ENCODE peak calls at places on chromosomes 5 and 9, in eight cellular contexts. One of them, this sample, is unnamed.
A peak's percentile ranks its signal among the peaks of the same experiment; 100 is the strongest.

GRCh38 chr5:53994148-53994547 is 316.2 kb downstream of the ARL15 start:
- DNase-seq in stimulated activated CD8-positive, alpha-beta memory T cell treated with anti-CD3 and anti-CD28 coated beads, Interleukin-15, amount 100 ng/mL, for 1 hour: no peak
- DNase-seq in iPS-NIHi11: no peak
- DNase-seq in neuronal stem cell: no peak
- DNase-seq in endothelial cell: no peak
- DNase-seq in activated effector memory CD4-positive, alpha-beta T cell treated with Interleukin-2 at 50 U/mL for 16 hours: no peak
- DNase-seq in left ventricle myocardium inferior: no peak
- DNase-seq in kidney glomerular epithelial cell: no peak
- DNase-seq in this sample: no peak

GRCh38 chr5:168747987-168748777 is 169.0 kb upstream of the PANK3 start:
- DNase-seq in stimulated activated CD8-positive, alpha-beta memory T cell treated with anti-CD3 and anti-CD28 coated beads, Interleukin-15, amount 100 ng/mL, for 1 hour: no peak
- DNase-seq in iPS-NIHi11: peak; percentile 89
- DNase-seq in left ventricle myocardium inferior: peak; percentile 43
- DNase-seq in endothelial cell: peak; percentile 78
- DNase-seq in kidney glomerular epithelial cell: peak; percentile 4
- DNase-seq in neuronal stem cell: peak; percentile 66
- DNase-seq in activated effector memory CD4-positive, alpha-beta T cell treated with Interleukin-2 at 50 U/mL for 16 hours: no peak
- DNase-seq in this sample: peak; percentile 13

GRCh38 chr9:89234636-89235035 is 56.0 kb upstream of the SHC3 start:
- DNase-seq in neuronal stem cell: no peak
- DNase-seq in iPS-NIHi11: peak; percentile 37
- DNase-seq in activated effector memory CD4-positive, alpha-beta T cell treated with Interleukin-2 at 50 U/mL for 16 hours: no peak
- DNase-seq in kidney glomerular epithelial cell: no peak
- DNase-seq in endothelial cell: peak; percentile 41
- DNase-seq in stimulated activated CD8-positive, alpha-beta memory T cell treated with anti-CD3 and anti-CD28 coated beads, Interleukin-15, amount 100 ng/mL, for 1 hour: no peak
- DNase-seq in left ventricle myocardium inferior: no peak
- DNase-seq in this sample: peak; percentile 22

GRCh38 chr5:141915881-141916336 is 7.8 kb upstream of the DELE1 start:
- DNase-seq in kidney glomerular epithelial cell: no peak
- DNase-seq in neuronal stem cell: no peak
- DNase-seq in activated effector memory CD4-positive, alpha-beta T cell treated with Interleukin-2 at 50 U/mL for 16 hours: no peak
- DNase-seq in left ventricle myocardium inferior: peak; percentile 41
- DNase-seq in endothelial cell: no peak
- DNase-seq in stimulated activated CD8-positive, alpha-beta memory T cell treated with anti-CD3 and anti-CD28 coated beads, Interleukin-15, amount 100 ng/mL, for 1 hour: no peak
- DNase-seq in iPS-NIHi11: peak; percentile 60
- DNase-seq in this sample: no peak

GRCh38 chr9:93671030-93671358 is 94.6 kb downstream of the PHF2 start:
- DNase-seq in iPS-NIHi11: no peak
- DNase-seq in stimulated activated CD8-positive, alpha-beta memory T cell treated with anti-CD3 and anti-CD28 coated beads, Interleukin-15, amount 100 ng/mL, for 1 hour: no peak
- DNase-seq in neuronal stem cell: no peak
- DNase-seq in kidney glomerular epithelial cell: no peak
- DNase-seq in left ventricle myocardium inferior: peak; percentile 5
- DNase-seq in endothelial cell: no peak
- DNase-seq in activated effector memory CD4-positive, alpha-beta T cell treated with Interleukin-2 at 50 U/mL for 16 hours: no peak
- DNase-seq in this sample: no peak

GRCh38 chr5:102670224-102670836 is 84.8 kb upstream of the PAM start:
- DNase-seq in left ventricle myocardium inferior: no peak
- DNase-seq in kidney glomerular epithelial cell: peak; percentile 20
- DNase-seq in endothelial cell: peak; percentile 44
- DNase-seq in stimulated activated CD8-positive, alpha-beta memory T cell treated with anti-CD3 and anti-CD28 coated beads, Interleukin-15, amount 100 ng/mL, for 1 hour: no peak
- DNase-seq in iPS-NIHi11: peak; percentile 65
- DNase-seq in neuronal stem cell: no peak
- DNase-seq in activated effector memory CD4-positive, alpha-beta T cell treated with Interleukin-2 at 50 U/mL for 16 hours: no peak
- DNase-seq in this sample: peak; percentile 67

GRCh38 chr9:120486347-120486746 is 93.6 kb downstream of the CDK5RAP2 start:
- DNase-seq in activated effector memory CD4-positive, alpha-beta T cell treated with Interleukin-2 at 50 U/mL for 16 hours: no peak
- DNase-seq in stimulated activated CD8-positive, alpha-beta memory T cell treated with anti-CD3 and anti-CD28 coated beads, Interleukin-15, amount 100 ng/mL, for 1 hour: no peak
- DNase-seq in kidney glomerular epithelial cell: no peak
- DNase-seq in iPS-NIHi11: no peak
- DNase-seq in endothelial cell: no peak
- DNase-seq in neuronal stem cell: no peak
- DNase-seq in left ventricle myocardium inferior: no peak
- DNase-seq in this sample: no peak

GRCh38 chr9:27548055-27548741 is 18.6 kb upstream of the MOB3B start:
- DNase-seq in kidney glomerular epithelial cell: peak; percentile 48
- DNase-seq in neuronal stem cell: no peak
- DNase-seq in activated effector memory CD4-positive, alpha-beta T cell treated with Interleukin-2 at 50 U/mL for 16 hours: no peak
- DNase-seq in left ventricle myocardium inferior: no peak
- DNase-seq in stimulated activated CD8-positive, alpha-beta memory T cell treated with anti-CD3 and anti-CD28 coated beads, Interleukin-15, amount 100 ng/mL, for 1 hour: no peak
- DNase-seq in endothelial cell: no peak
- DNase-seq in iPS-NIHi11: peak; percentile 11
- DNase-seq in this sample: peak; percentile 10

GRCh38 chr9:90100014-90100413 is 495.2 kb downstream of the GADD45G start:
- DNase-seq in neuronal stem cell: no peak
- DNase-seq in endothelial cell: no peak
- DNase-seq in iPS-NIHi11: no peak
- DNase-seq in kidney glomerular epithelial cell: no peak
- DNase-seq in left ventricle myocardium inferior: no peak
- DNase-seq in stimulated activated CD8-positive, alpha-beta memory T cell treated with anti-CD3 and anti-CD28 coated beads, Interleukin-15, amount 100 ng/mL, for 1 hour: no peak
- DNase-seq in activated effector memory CD4-positive, alpha-beta T cell treated with Interleukin-2 at 50 U/mL for 16 hours: no peak
- DNase-seq in this sample: no peak

GRCh38 chr5:55634866-55635265 is 77.3 kb downstream of the SLC38A9 start:
- DNase-seq in neuronal stem cell: no peak
- DNase-seq in iPS-NIHi11: no peak
- DNase-seq in stimulated activated CD8-positive, alpha-beta memory T cell treated with anti-CD3 and anti-CD28 coated beads, Interleukin-15, amount 100 ng/mL, for 1 hour: no peak
- DNase-seq in endothelial cell: no peak
- DNase-seq in activated effector memory CD4-positive, alpha-beta T cell treated with Interleukin-2 at 50 U/mL for 16 hours: no peak
- DNase-seq in kidney glomerular epithelial cell: no peak
- DNase-seq in left ventricle myocardium inferior: no peak
- DNase-seq in this sample: no peak

GRCh38 chr9:77820293-77820954 is 172.3 kb upstream of the GNA14 start:
- DNase-seq in neuronal stem cell: no peak
- DNase-seq in stimulated activated CD8-positive, alpha-beta memory T cell treated with anti-CD3 and anti-CD28 coated beads, Interleukin-15, amount 100 ng/mL, for 1 hour: no peak
- DNase-seq in iPS-NIHi11: no peak
- DNase-seq in kidney glomerular epithelial cell: peak; percentile 8
- DNase-seq in left ventricle myocardium inferior: no peak
- DNase-seq in activated effector memory CD4-positive, alpha-beta T cell treated with Interleukin-2 at 50 U/mL for 16 hours: no peak
- DNase-seq in endothelial cell: no peak
- DNase-seq in this sample: peak; percentile 72

GRCh38 chr5:108615216-108615615 is 132.5 kb upstream of the FER start:
- DNase-seq in endothelial cell: no peak
- DNase-seq in neuronal stem cell: no peak
- DNase-seq in kidney glomerular epithelial cell: no peak
- DNase-seq in left ventricle myocardium inferior: no peak
- DNase-seq in activated effector memory CD4-positive, alpha-beta T cell treated with Interleukin-2 at 50 U/mL for 16 hours: no peak
- DNase-seq in iPS-NIHi11: no peak
- DNase-seq in stimulated activated CD8-positive, alpha-beta memory T cell treated with anti-CD3 and anti-CD28 coated beads, Interleukin-15, amount 100 ng/mL, for 1 hour: no peak
- DNase-seq in this sample: no peak

GRCh38 chr9:4116091-4116581 is 183.7 kb downstream of the GLIS3 start:
- DNase-seq in iPS-NIHi11: no peak
- DNase-seq in left ventricle myocardium inferior: no peak
- DNase-seq in endothelial cell: no peak
- DNase-seq in stimulated activated CD8-positive, alpha-beta memory T cell treated with anti-CD3 and anti-CD28 coated beads, Interleukin-15, amount 100 ng/mL, for 1 hour: no peak
- DNase-seq in activated effector memory CD4-positive, alpha-beta T cell treated with Interleukin-2 at 50 U/mL for 16 hours: no peak
- DNase-seq in kidney glomerular epithelial cell: no peak
- DNase-seq in neuronal stem cell: no peak
- DNase-seq in this sample: no peak

GRCh38 chr5:87649455-87649854 is 236.7 kb upstream of the CCNH start:
- DNase-seq in kidney glomerular epithelial cell: no peak
- DNase-seq in activated effector memory CD4-positive, alpha-beta T cell treated with Interleukin-2 at 50 U/mL for 16 hours: no peak
- DNase-seq in left ventricle myocardium inferior: no peak
- DNase-seq in neuronal stem cell: no peak
- DNase-seq in iPS-NIHi11: no peak
- DNase-seq in endothelial cell: no peak
- DNase-seq in stimulated activated CD8-positive, alpha-beta memory T cell treated with anti-CD3 and anti-CD28 coated beads, Interleukin-15, amount 100 ng/mL, for 1 hour: no peak
- DNase-seq in this sample: no peak

GRCh38 chr5:20113031-20113685 is 125.2 kb upstream of the CDH18 start:
- DNase-seq in neuronal stem cell: no peak
- DNase-seq in kidney glomerular epithelial cell: no peak
- DNase-seq in iPS-NIHi11: no peak
- DNase-seq in endothelial cell: no peak
- DNase-seq in stimulated activated CD8-positive, alpha-beta memory T cell treated with anti-CD3 and anti-CD28 coated beads, Interleukin-15, amount 100 ng/mL, for 1 hour: no peak
- DNase-seq in activated effector memory CD4-positive, alpha-beta T cell treated with Interleukin-2 at 50 U/mL for 16 hours: no peak
- DNase-seq in left ventricle myocardium inferior: no peak
- DNase-seq in this sample: no peak

GRCh38 chr5:133195250-133195649 is 143.4 kb downstream of the HSPA4 start:
- DNase-seq in activated effector memory CD4-positive, alpha-beta T cell treated with Interleukin-2 at 50 U/mL for 16 hours: no peak
- DNase-seq in left ventricle myocardium inferior: no peak
- DNase-seq in iPS-NIHi11: no peak
- DNase-seq in kidney glomerular epithelial cell: no peak
- DNase-seq in neuronal stem cell: no peak
- DNase-seq in stimulated activated CD8-positive, alpha-beta memory T cell treated with anti-CD3 and anti-CD28 coated beads, Interleukin-15, amount 100 ng/mL, for 1 hour: no peak
- DNase-seq in endothelial cell: no peak
- DNase-seq in this sample: no peak

GRCh38 chr9:91811024-91811909 is 138.8 kb downstream of the ROR2 start:
- DNase-seq in stimulated activated CD8-positive, alpha-beta memory T cell treated with anti-CD3 and anti-CD28 coated beads, Interleukin-15, amount 100 ng/mL, for 1 hour: no peak
- DNase-seq in endothelial cell: no peak
- DNase-seq in neuronal stem cell: no peak
- DNase-seq in kidney glomerular epithelial cell: no peak
- DNase-seq in activated effector memory CD4-positive, alpha-beta T cell treated with Interleukin-2 at 50 U/mL for 16 hours: no peak
- DNase-seq in iPS-NIHi11: no peak
- DNase-seq in left ventricle myocardium inferior: no peak
- DNase-seq in this sample: no peak

GRCh38 chr5:149745-150450 is 41.4 kb upstream of the LRRC14B start:
- DNase-seq in iPS-NIHi11: no peak
- DNase-seq in kidney glomerular epithelial cell: no peak
- DNase-seq in stimulated activated CD8-positive, alpha-beta memory T cell treated with anti-CD3 and anti-CD28 coated beads, Interleukin-15, amount 100 ng/mL, for 1 hour: no peak
- DNase-seq in endothelial cell: no peak
- DNase-seq in activated effector memory CD4-positive, alpha-beta T cell treated with Interleukin-2 at 50 U/mL for 16 hours: no peak
- DNase-seq in neuronal stem cell: no peak
- DNase-seq in left ventricle myocardium inferior: no peak
- DNase-seq in this sample: peak; percentile 73

GRCh38 chr9:95874303-95874988 is 1.0 kb upstream of the ERCC6L2 start:
- DNase-seq in neuronal stem cell: peak; percentile 1
- DNase-seq in iPS-NIHi11: no peak
- DNase-seq in endothelial cell: no peak
- DNase-seq in left ventricle myocardium inferior: no peak
- DNase-seq in activated effector memory CD4-positive, alpha-beta T cell treated with Interleukin-2 at 50 U/mL for 16 hours: no peak
- DNase-seq in kidney glomerular epithelial cell: no peak
- DNase-seq in stimulated activated CD8-positive, alpha-beta memory T cell treated with anti-CD3 and anti-CD28 coated beads, Interleukin-15, amount 100 ng/mL, for 1 hour: no peak
- DNase-seq in this sample: peak; percentile 26

GRCh38 chr9:133526721-133527321 is 2.1 kb upstream of the MYMK start:
- DNase-seq in endothelial cell: no peak
- DNase-seq in neuronal stem cell: no peak
- DNase-seq in stimulated activated CD8-positive, alpha-beta memory T cell treated with anti-CD3 and anti-CD28 coated beads, Interleukin-15, amount 100 ng/mL, for 1 hour: no peak
- DNase-seq in kidney glomerular epithelial cell: peak; percentile 5
- DNase-seq in left ventricle myocardium inferior: no peak
- DNase-seq in iPS-NIHi11: peak; percentile 47
- DNase-seq in activated effector memory CD4-positive, alpha-beta T cell treated with Interleukin-2 at 50 U/mL for 16 hours: no peak
- DNase-seq in this sample: no peak